ENCODE peak calls at places on chromosome 17, in four cellular contexts. One of them, this sample, is unnamed.

GRCh38 chr17:52235416-52235960 is 77.0 kb upstream of the CA10 start:
- DNase-seq in SK-N-SH: no peak
- DNase-seq in GM12878: no peak
- DNase-seq in A549: no peak
- DNase-seq in this sample: no peak

GRCh38 chr17:44786551-44787081 is 27.8 kb downstream of the ADAM11 start:
- DNase-seq in GM12878: no peak
- DNase-seq in A549: no peak
- DNase-seq in SK-N-SH: no peak
- DNase-seq in this sample: no peak

GRCh38 chr17:32350662-32351418 is 883 bp downstream of the ZNF207 start:
- DNase-seq in A549: peak
- DNase-seq in GM12878: no peak
- DNase-seq in SK-N-SH: peak
- DNase-seq in this sample: peak

GRCh38 chr17:8846768-8847211 is 20.7 kb downstream of the PIK3R6 start:
- DNase-seq in A549: peak
- DNase-seq in GM12878: no peak
- DNase-seq in SK-N-SH: peak
- DNase-seq in this sample: peak

GRCh38 chr17:50056961-50057330 is 1.0 kb downstream of the ITGA3 start:
- DNase-seq in SK-N-SH: no peak
- DNase-seq in A549: peak
- DNase-seq in GM12878: no peak
- DNase-seq in this sample: no peak

GRCh38 chr17:5888811-5889210 is 181.4 kb upstream of the WSCD1 start:
- DNase-seq in SK-N-SH: no peak
- DNase-seq in GM12878: no peak
- DNase-seq in A549: no peak
- DNase-seq in this sample: no peak

GRCh38 chr17:8922451-8922850 is 43.1 kb downstream of the PIK3R5 start:
- DNase-seq in GM12878: no peak
- DNase-seq in A549: no peak
- DNase-seq in SK-N-SH: no peak
- DNase-seq in this sample: no peak

GRCh38 chr17:39027440-39028035 is 60.3 kb upstream of the FBXO47 start:
- DNase-seq in A549: no peak
- DNase-seq in GM12878: no peak
- DNase-seq in SK-N-SH: peak
- DNase-seq in this sample: no peak

GRCh38 chr17:46942441-46943217 is 19.7 kb downstream of the GOSR2 start:
- DNase-seq in GM12878: no peak
- DNase-seq in SK-N-SH: peak
- DNase-seq in A549: peak
- DNase-seq in this sample: peak

GRCh38 chr17:81909966-81910839 is 996 bp downstream of the PCYT2 start:
- DNase-seq in A549: no peak
- DNase-seq in SK-N-SH: peak
- DNase-seq in GM12878: no peak
- DNase-seq in this sample: peak

GRCh38 chr17:74512624-74513084 is 18.6 kb downstream of the CD300LB start:
- DNase-seq in SK-N-SH: no peak
- DNase-seq in GM12878: peak
- DNase-seq in A549: peak
- DNase-seq in this sample: no peak

GRCh38 chr17:81221371-81221841 is 1.4 kb downstream of the CEP131 start:
- DNase-seq in A549: no peak
- DNase-seq in GM12878: no peak
- DNase-seq in SK-N-SH: no peak
- DNase-seq in this sample: no peak

GRCh38 chr17:79022507-79022991 is 1.4 kb upstream of the C1QTNF1 start:
- DNase-seq in SK-N-SH: no peak
- DNase-seq in GM12878: no peak
- DNase-seq in A549: no peak
- DNase-seq in this sample: no peak

GRCh38 chr17:72205801-72206200 is 85.0 kb downstream of the SOX9 start:
- DNase-seq in SK-N-SH: no peak
- DNase-seq in GM12878: no peak
- DNase-seq in A549: no peak
- DNase-seq in this sample: no peak

GRCh38 chr17:14228903-14229302 is 7.8 kb downstream of the CDRT15 start:
- DNase-seq in A549: no peak
- DNase-seq in SK-N-SH: no peak
- DNase-seq in GM12878: no peak
- DNase-seq in this sample: no peak

GRCh38 chr17:32693135-32693897 is 183.6 kb downstream of the MYO1D start:
- DNase-seq in A549: no peak
- DNase-seq in SK-N-SH: peak
- DNase-seq in GM12878: no peak
- DNase-seq in this sample: no peak

GRCh38 chr17:77649717-77650211 is 308.7 kb upstream of the TNRC6C start:
- DNase-seq in GM12878: no peak
- DNase-seq in A549: peak
- DNase-seq in SK-N-SH: no peak
- DNase-seq in this sample: no peak

GRCh38 chr17:64500923-64501765 is 4.3 kb upstream of the POLG2 start:
- DNase-seq in A549: no peak
- DNase-seq in GM12878: no peak
- DNase-seq in SK-N-SH: no peak
- DNase-seq in this sample: no peak

GRCh38 chr17:7132511-7133094 is 18.0 kb upstream of the ASGR2 start:
- DNase-seq in GM12878: peak
- DNase-seq in A549: no peak
- DNase-seq in SK-N-SH: no peak
- DNase-seq in this sample: peak

GRCh38 chr17:41308251-41308917 is 725 bp downstream of the KRTAP16-1 start:
- DNase-seq in SK-N-SH: no peak
- DNase-seq in GM12878: peak
- DNase-seq in A549: no peak
- DNase-seq in this sample: no peak

GRCh38 chr17:38358586-38359513 is 7.2 kb downstream of the SOCS7 start:
- DNase-seq in A549: no peak
- DNase-seq in GM12878: no peak
- DNase-seq in SK-N-SH: no peak
- DNase-seq in this sample: peak

GRCh38 chr17:20852541-20853370 is 190.1 kb downstream of the USP22 start:
- DNase-seq in GM12878: no peak
- DNase-seq in SK-N-SH: peak
- DNase-seq in A549: peak
- DNase-seq in this sample: no peak
- TF ChIP-seq REST in GM12878: no peak
- TF ChIP-seq REST in SK-N-SH: no peak
- TF ChIP-seq REST in A549: no peak
- TF ChIP-seq REST in this sample: no peak

DNA sequence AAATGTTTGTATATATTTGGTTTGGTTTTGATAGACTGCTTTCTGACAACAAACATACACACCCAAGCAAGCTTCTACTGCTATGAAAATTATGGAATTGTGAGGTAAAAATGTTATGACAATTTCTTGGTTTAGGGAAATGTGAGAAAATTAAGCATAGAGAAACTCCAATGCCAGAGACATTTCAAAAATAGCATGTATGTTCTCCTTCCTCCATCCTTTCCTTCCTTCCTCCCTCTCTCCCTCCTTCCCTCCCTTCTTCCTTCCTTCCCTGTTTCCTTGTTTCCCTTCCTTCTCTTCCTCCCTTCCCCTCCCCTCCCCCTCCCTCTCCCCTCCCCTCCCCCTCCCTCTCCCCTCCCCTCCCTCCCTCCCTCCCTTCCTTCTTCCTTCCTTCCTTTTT is 14.9 kb downstream of the KCNJ2 start:
- DNase-seq in GM12878: no peak
- DNase-seq in A549: no peak
- DNase-seq in SK-N-SH: no peak
- DNase-seq in this sample: no peak
- TF ChIP-seq REST in GM12878: no peak
- TF ChIP-seq REST in A549: no peak
- TF ChIP-seq REST in SK-N-SH: no peak
- TF ChIP-seq REST in this sample: no peak

GRCh38 chr17:51120357-51120738 is 320 bp downstream of the SPAG9 start:
- DNase-seq in SK-N-SH: peak
- DNase-seq in A549: peak
- DNase-seq in GM12878: no peak
- DNase-seq in this sample: no peak
- TF ChIP-seq REST in SK-N-SH: no peak
- TF ChIP-seq REST in A549: no peak
- TF ChIP-seq REST in GM12878: no peak
- TF ChIP-seq REST in this sample: no peak

GRCh38 chr17:11997147-11997971 is at the start of gene ZNF18:
- DNase-seq in GM12878: peak
- DNase-seq in SK-N-SH: peak
- DNase-seq in A549: peak
- DNase-seq in this sample: peak

GRCh38 chr17:11999715-12000114 is 2.4 kb upstream of the ZNF18 start:
- DNase-seq in A549: no peak
- DNase-seq in SK-N-SH: no peak
- DNase-seq in GM12878: no peak
- DNase-seq in this sample: no peak

GRCh38 chr17:11991461-11991860 is 5.8 kb downstream of the ZNF18 start:
- DNase-seq in GM12878: no peak
- DNase-seq in SK-N-SH: no peak
- DNase-seq in A549: no peak
- DNase-seq in this sample: no peak

GRCh38 chr17:11997972-11998233 is 628 bp upstream of the ZNF18 start:
- DNase-seq in GM12878: no peak
- DNase-seq in A549: no peak
- DNase-seq in SK-N-SH: no peak
- DNase-seq in this sample: no peak

DNA sequence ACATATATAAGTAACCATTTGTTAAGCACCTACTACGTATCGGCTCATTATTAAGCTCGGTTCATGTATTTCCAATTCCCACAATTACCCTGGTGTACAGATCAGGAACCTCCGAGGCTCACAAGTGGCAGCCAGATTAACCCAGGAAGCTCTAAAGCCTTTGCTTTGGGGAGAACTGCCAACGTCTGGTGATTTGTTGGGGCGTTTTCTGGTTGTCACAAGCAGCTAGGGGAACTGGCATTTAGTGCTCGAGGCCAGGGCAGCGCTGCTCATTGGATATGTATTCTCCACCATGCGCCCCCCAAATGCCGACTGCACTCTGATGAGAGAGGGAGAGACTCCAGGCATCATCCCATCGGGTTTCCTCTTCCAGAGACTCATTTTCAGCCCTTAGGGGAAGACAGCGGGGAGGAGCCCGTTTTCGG is 541 bp downstream of the ZNF18 start:
- DNase-seq in A549: peak
- DNase-seq in SK-N-SH: no peak
- DNase-seq in GM12878: peak
- DNase-seq in this sample: peak
- TF ChIP-seq REST in A549: no peak
- TF ChIP-seq REST in SK-N-SH: no peak
- TF ChIP-seq REST in GM12878: no peak
- TF ChIP-seq REST in this sample: no peak

DNA sequence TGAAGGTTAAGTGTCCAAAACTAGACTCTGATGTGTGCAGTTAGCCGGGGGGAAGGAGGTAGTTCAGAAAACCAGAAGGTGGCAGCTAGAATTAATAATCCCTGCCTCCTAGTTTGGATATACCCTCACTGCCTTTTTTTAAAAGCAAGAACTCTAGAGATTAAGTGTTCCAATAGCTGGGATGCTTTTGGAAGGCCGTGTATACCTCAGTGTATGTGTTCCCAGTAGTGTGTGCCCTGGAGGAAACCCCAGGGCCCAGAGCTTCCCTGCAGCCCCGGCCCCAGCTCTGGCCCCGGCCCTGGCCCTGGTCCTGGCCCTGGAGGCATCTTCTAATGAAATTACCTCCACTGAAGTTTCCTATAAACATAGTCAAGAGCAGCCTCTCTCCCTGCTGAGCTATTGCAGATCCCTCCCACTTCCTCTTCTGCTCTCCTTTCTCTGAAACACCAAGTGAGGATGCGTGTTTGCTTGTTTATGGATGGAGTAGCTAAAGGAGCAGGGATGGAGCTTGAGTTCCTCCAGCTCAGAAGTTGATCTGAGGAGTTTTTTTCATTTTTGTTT is 130.7 kb downstream of the PRKCA start:
- DNase-seq in SK-N-SH: peak
- DNase-seq in GM12878: no peak
- DNase-seq in A549: no peak
- DNase-seq in this sample: no peak
- TF ChIP-seq REST in SK-N-SH: peak
- TF ChIP-seq REST in GM12878: no peak
- TF ChIP-seq REST in A549: no peak
- TF ChIP-seq REST in this sample: no peak

GRCh38 chr17:40218006-40218739 is 931 bp upstream of the WIPF2 start:
- DNase-seq in A549: no peak
- DNase-seq in GM12878: no peak
- DNase-seq in SK-N-SH: no peak
- DNase-seq in this sample: no peak
- TF ChIP-seq REST in A549: no peak
- TF ChIP-seq REST in GM12878: no peak
- TF ChIP-seq REST in SK-N-SH: no peak
- TF ChIP-seq REST in this sample: no peak